ENCODE peak calls at places on chromosomes 13 and 19, in nine cellular contexts. K, I, Y, O, N, U, W, D and S are unnamed samples.

GRCh38 chr19:45615795-45616708 is 14.0 kb upstream of the GPR4 start:
- DNase-seq in K (peak; percentile 79), I (peak; percentile 97), Y (peak; percentile 80), O (peak; percentile 61), N (peak; percentile 93), U (peak; percentile 94), W (peak; percentile 75), D (peak; percentile 59), S (peak; percentile 82)

GRCh38 chr13:32426191-32426980 is 1.5 kb downstream of the N4BP2L1 start:
- DNase-seq in K (no peak), I (peak; percentile 31), Y (no peak), O (no peak), N (no peak), U (peak; percentile 25), W (no peak), D (no peak), S (no peak)

GRCh38 chr19:5250127-5250659 is 90.4 kb downstream of the PTPRS start:
- DNase-seq in K (no peak), I (peak; percentile 93), Y (no peak), O (no peak), N (no peak), U (peak; percentile 28), W (no peak), D (no peak), S (no peak)

GRCh38 chr19:3580156-3580955 is 4.9 kb upstream of the GIPC3 start:
- DNase-seq in K (peak; percentile 98), I (peak; percentile 87), Y (peak; percentile 98), O (no peak), N (peak; percentile 92), U (no peak), W (no peak), D (peak; percentile 94), S (no peak)

GRCh38 chr13:24254151-24254810 is 55.1 kb upstream of the C1QTNF9 start:
- DNase-seq in K (no peak), I (no peak), Y (no peak), O (no peak), N (peak; percentile 68), U (no peak), W (no peak), D (no peak), S (no peak)

GRCh38 chr19:10403137-10404021 is at the start of gene CDC37:
- DNase-seq in K (peak; percentile 94), I (peak; percentile 98), Y (peak; percentile 97), O (peak; percentile 94), N (peak; percentile 98), U (peak; percentile 98), W (peak; percentile 89), D (peak; percentile 94), S (peak; percentile 95)

GRCh38 chr19:49489601-49490167 is 2.3 kb downstream of the RPL13A start:
- DNase-seq in K (no peak), I (peak; percentile 59), Y (no peak), O (no peak), N (no peak), U (no peak), W (no peak), D (no peak), S (peak; percentile 58)

GRCh38 chr13:42815686-42816085 is 34.3 kb downstream of the FAM216B start:
- DNase-seq in K (peak; percentile 35), I (no peak), Y (peak; percentile 31), O (no peak), N (peak; percentile 49), U (no peak), W (peak; percentile 8), D (no peak), S (no peak)

GRCh38 chr13:37648604-37649003 is 50.0 kb upstream of the POSTN start:
- DNase-seq in K (peak; percentile 86), I (no peak), Y (peak; percentile 88), O (no peak), N (peak; percentile 78), U (no peak), W (peak; percentile 29), D (peak; percentile 45), S (no peak)

GRCh38 chr19:16627194-16627927 is 643 bp downstream of the MED26 start:
- DNase-seq in K (no peak), I (no peak), Y (no peak), O (no peak), N (no peak), U (peak; percentile 24), W (no peak), D (no peak), S (no peak)

GRCh38 chr19:4393947-4394590 is 6.3 kb downstream of the SH3GL1 start:
- DNase-seq in K (peak; percentile 77), I (no peak), Y (no peak), O (no peak), N (peak; percentile 74), U (no peak), W (no peak), D (no peak), S (no peak)

GRCh38 chr13:38630780-38631179 is 56.1 kb upstream of the FREM2 start:
- DNase-seq in K (peak; percentile 38), I (no peak), Y (peak; percentile 32), O (no peak), N (peak; percentile 42), U (no peak), W (peak; percentile 69), D (peak; percentile 18), S (no peak)

GRCh38 chr19:53659292-53659691 is 27.5 kb downstream of the DPRX start:
- DNase-seq in K (no peak), I (no peak), Y (no peak), O (no peak), N (peak; percentile 3), U (no peak), W (peak; percentile 15), D (no peak), S (no peak)

GRCh38 chr19:18415177-18415867 is 3.9 kb upstream of the SSBP4 start:
- DNase-seq in K (peak; percentile 59), I (peak; percentile 68), Y (peak; percentile 66), O (no peak), N (peak; percentile 96), U (peak; percentile 54), W (no peak), D (peak; percentile 76), S (no peak)

GRCh38 chr13:97221989-97222700 is at the start of gene MBNL2:
- DNase-seq in K (peak; percentile 95), I (peak; percentile 94), Y (peak; percentile 94), O (peak; percentile 71), N (peak; percentile 96), U (peak; percentile 94), W (peak; percentile 94), D (peak; percentile 95), S (peak; percentile 75)

GRCh38 chr19:51808333-51808986 is 13.5 kb downstream of the FPR3 start:
- DNase-seq in K (no peak), I (no peak), Y (no peak), O (no peak), N (peak; percentile 90), U (no peak), W (peak; percentile 4), D (no peak), S (no peak)
- TF ChIP-seq CTCF in K (no peak), I (peak; percentile 14), Y (no peak), O (no peak), N (peak; percentile 26), U (no peak), W (no peak), D (no peak), S (no peak)

DNA sequence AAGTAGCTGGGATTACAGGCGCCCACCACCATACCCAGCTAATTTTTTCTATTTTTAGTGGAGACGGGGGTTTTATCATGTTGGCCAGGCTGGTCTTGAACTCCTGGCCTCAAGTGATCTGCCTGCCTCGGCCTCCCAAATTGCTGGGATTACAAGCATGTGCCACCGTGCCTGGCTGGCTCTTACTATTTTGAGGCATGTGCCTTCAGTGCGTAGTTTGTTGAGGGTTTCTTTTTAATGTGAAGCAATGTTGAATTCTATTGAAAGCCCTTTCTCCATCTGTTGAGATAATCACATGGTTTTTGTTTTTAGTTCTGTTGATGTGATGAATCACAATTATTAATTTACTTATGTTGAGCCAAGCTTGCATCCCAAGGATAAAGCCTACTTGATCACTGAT is 290.9 kb downstream of the KCNRG start:
- DNase-seq in K (no peak), I (peak; percentile 51), Y (no peak), O (no peak), N (no peak), U (no peak), W (no peak), D (no peak), S (no peak)
- TF ChIP-seq CTCF in K (no peak), I (no peak), Y (no peak), O (no peak), N (no peak), U (no peak), W (no peak), D (no peak), S (no peak)

GRCh38 chr13:84455143-84455905 is 573.0 kb upstream of the SLITRK1 start:
- DNase-seq in K (no peak), I (no peak), Y (no peak), O (no peak), N (no peak), U (no peak), W (no peak), D (no peak), S (no peak)
- TF ChIP-seq CTCF in K (no peak), I (no peak), Y (no peak), O (no peak), N (no peak), U (no peak), W (peak; percentile 5), D (peak; percentile 16), S (no peak)

DNA sequence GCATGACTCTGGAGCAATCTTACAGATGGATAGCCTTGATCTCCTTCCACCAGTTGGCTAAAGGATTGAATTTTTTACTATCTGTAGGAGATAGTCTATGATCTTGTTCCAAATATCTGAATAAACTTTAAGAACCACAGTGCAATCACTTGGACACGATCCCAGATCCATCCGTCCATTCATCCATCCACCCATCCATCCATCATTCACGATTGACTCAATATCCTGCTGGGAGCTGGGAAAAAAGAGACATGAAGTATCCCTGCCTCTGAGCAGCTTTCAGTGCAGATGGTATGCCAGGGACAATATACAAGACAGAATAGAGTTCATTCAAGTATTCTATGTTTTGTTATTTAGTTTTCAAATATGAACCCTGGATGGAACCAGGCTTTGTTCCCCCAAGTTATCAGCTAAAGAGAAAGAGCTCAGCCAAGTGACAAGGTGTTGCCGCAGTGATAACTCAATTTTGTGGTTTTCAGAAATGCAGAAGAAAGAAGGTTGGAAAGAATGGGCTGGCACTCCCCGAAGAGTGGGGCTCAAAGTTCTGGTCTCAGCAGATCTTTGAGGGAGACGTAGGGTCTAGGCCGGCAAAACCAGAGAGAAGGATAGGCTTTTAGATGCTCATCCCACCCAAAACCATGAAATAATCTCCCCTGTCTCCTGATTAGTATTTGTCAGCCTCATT is 66.3 kb downstream of the IRS2 start:
- DNase-seq in K (no peak), I (no peak), Y (no peak), O (no peak), N (no peak), U (no peak), W (no peak), D (no peak), S (no peak)
- TF ChIP-seq CTCF in K (no peak), I (no peak), Y (no peak), O (no peak), N (no peak), U (no peak), W (no peak), D (no peak), S (no peak)

GRCh38 chr13:71977028-71977427 is 110.0 kb upstream of the DACH1 start:
- DNase-seq in K (no peak), I (no peak), Y (no peak), O (no peak), N (no peak), U (no peak), W (no peak), D (no peak), S (no peak)

GRCh38 chr13:71979616-71980015 is 112.6 kb upstream of the DACH1 start:
- DNase-seq in K (peak; percentile 1), I (no peak), Y (no peak), O (no peak), N (no peak), U (no peak), W (peak; percentile 13), D (peak; percentile 4), S (no peak)
- TF ChIP-seq CTCF in K (no peak), I (no peak), Y (no peak), O (no peak), N (no peak), U (no peak), W (peak; percentile 44), D (peak; percentile 46), S (no peak)